ENCODE peak calls at places on chromosome 3, in ten cellular contexts. T is brain microvascular endothelial cell; Y is tibial artery; V is CD4-positive, alpha-beta memory T cell; G is thoracic aorta; Z is HepG2; D is naive thymus-derived CD4-positive, alpha-beta T cell; U is cardiac muscle cell; Q is K562; O is upper lobe of right lung. L is an unnamed sample. For H3K27me3, the result is how much of the 10 kb centered on the place peaks cover.

GRCh38 chr3:190585771-190586630 is 72.1 kb downstream of the IL1RAP start:
- DNase-seq in T (peak), Y (no peak), V (no peak), G (peak), Z (peak), D (peak), U (no peak), Q (no peak), O (no peak), L (no peak)

GRCh38 chr3:16060358-16060852 is 114.1 kb upstream of the GALNT15 start:
- DNase-seq in T (peak), Y (peak), V (no peak), G (peak), Z (peak), D (no peak), U (no peak), Q (no peak), O (no peak), L (no peak)

GRCh38 chr3:52041118-52041847 is 15.1 kb downstream of the DUSP7 start:
- DNase-seq in T (no peak), Y (no peak), V (no peak), G (no peak), Z (peak), D (no peak), U (no peak), Q (no peak), O (no peak), L (peak)

GRCh38 chr3:39177708-39178332 is 14.6 kb downstream of the XIRP1 start:
- DNase-seq in T (peak), Y (peak), V (peak), G (peak), Z (peak), D (peak), U (peak), Q (peak), O (peak), L (peak)

GRCh38 chr3:112884678-112885290 is 38.1 kb upstream of the CD200R1L start:
- DNase-seq in T (no peak), Y (no peak), V (no peak), G (no peak), Z (no peak), D (no peak), U (no peak), Q (no peak), O (no peak), L (no peak)

GRCh38 chr3:17686613-17687012 is 55.8 kb downstream of the TBC1D5 start:
- DNase-seq in T (no peak), Y (no peak), V (no peak), G (no peak), Z (peak), D (no peak), U (peak), Q (no peak), O (no peak), L (peak)

GRCh38 chr3:176919836-176920760 is 277.2 kb downstream of the TBL1XR1 start:
- DNase-seq in T (peak), Y (no peak), V (no peak), G (no peak), Z (peak), D (no peak), U (no peak), Q (no peak), O (no peak), L (no peak)

GRCh38 chr3:161291191-161291901 is 70.2 kb downstream of the NMD3 start:
- DNase-seq in T (no peak), Y (no peak), V (no peak), G (no peak), Z (no peak), D (no peak), U (no peak), Q (no peak), O (no peak), L (no peak)

GRCh38 chr3:1578105-1578833 is 485.4 kb downstream of the CNTN6 start:
- DNase-seq in T (no peak), Y (no peak), V (no peak), G (no peak), Z (no peak), D (no peak), U (no peak), Q (no peak), O (no peak), L (no peak)

GRCh38 chr3:172036541-172037215 is 2.7 kb upstream of the FNDC3B start:
- DNase-seq in T (no peak), Y (no peak), V (no peak), G (no peak), Z (no peak), D (no peak), U (no peak), Q (no peak), O (no peak), L (no peak)

GRCh38 chr3:76429536-76430177 is 610.2 kb upstream of the ROBO2 start:
- DNase-seq in T (no peak), Y (no peak), V (no peak), G (no peak), Z (no peak), D (no peak), U (no peak), Q (no peak), O (peak), L (no peak)

GRCh38 chr3:13480340-13481318 is 523 bp downstream of the HDAC11 start:
- DNase-seq in T (no peak), Y (no peak), V (no peak), G (no peak), Z (no peak), D (no peak), U (no peak), Q (no peak), O (peak), L (peak)

GRCh38 chr3:196317702-196318467 is at the start of gene DYNLT2B:
- DNase-seq in T (peak), Y (peak), V (peak), G (peak), Z (peak), D (peak), U (peak), Q (peak), O (peak), L (peak)

GRCh38 chr3:196320110-196320509 is 2.1 kb upstream of the DYNLT2B start:
- DNase-seq in T (no peak), Y (no peak), V (no peak), G (no peak), Z (no peak), D (no peak), U (no peak), Q (no peak), O (no peak), L (no peak)

GRCh38 chr3:196315821-196316220 is 2.2 kb downstream of the DYNLT2B start:
- DNase-seq in T (no peak), Y (no peak), V (no peak), G (no peak), Z (no peak), D (no peak), U (no peak), Q (no peak), O (no peak), L (no peak)

DNA sequence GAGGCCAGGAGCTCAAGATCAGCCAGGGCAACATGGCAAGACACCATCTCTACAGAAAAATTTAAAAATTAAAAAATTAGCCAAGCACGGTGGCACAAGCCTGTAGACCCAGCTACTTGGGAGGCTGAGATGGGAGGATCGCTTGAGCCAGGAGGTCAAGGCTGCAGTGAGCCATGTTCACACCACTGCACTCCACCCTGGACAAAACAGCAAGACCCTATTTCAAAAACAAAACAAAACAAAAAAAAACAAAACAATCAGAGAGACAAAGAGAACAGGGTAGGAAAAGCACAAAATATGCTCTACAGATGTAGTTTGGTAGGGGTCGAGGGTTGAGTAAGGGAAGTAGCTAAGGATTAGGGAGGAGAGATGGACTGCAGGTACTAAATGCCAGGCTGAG is 3.4 kb downstream of the DYNLT2B start:
- DNase-seq in T (no peak), Y (no peak), V (no peak), G (no peak), Z (no peak), D (no peak), U (no peak), Q (no peak), O (no peak), L (no peak)
- H3K27ac ChIP-seq in T (no peak), Y (no peak), V (no peak), G (no peak), Z (no peak), D (no peak), U (no peak), Q (no peak), O (no peak), L (no peak)

GRCh38 chr3:197322149-197322548 is 23.7 kb upstream of the DLG1 start:
- DNase-seq in T (no peak), Y (no peak), V (no peak), G (no peak), Z (no peak), D (no peak), U (no peak), Q (no peak), O (no peak), L (no peak)
- H3K27me3 ChIP-seq in T (under half), Y (under half), V (under half), G (under half), Z (under half), D (under half), U (under half), Q (under half), O (under half), L (under half)

GRCh38 chr3:153144779-153145178 is 17.2 kb upstream of the RAP2B start:
- DNase-seq in T (peak), Y (no peak), V (no peak), G (no peak), Z (no peak), D (no peak), U (no peak), Q (no peak), O (no peak), L (no peak)
- H3K4me3 ChIP-seq in T (no peak), Y (no peak), V (no peak), G (no peak), Z (no peak), D (no peak), U (no peak), Q (no peak), O (no peak), L (no peak)

DNA sequence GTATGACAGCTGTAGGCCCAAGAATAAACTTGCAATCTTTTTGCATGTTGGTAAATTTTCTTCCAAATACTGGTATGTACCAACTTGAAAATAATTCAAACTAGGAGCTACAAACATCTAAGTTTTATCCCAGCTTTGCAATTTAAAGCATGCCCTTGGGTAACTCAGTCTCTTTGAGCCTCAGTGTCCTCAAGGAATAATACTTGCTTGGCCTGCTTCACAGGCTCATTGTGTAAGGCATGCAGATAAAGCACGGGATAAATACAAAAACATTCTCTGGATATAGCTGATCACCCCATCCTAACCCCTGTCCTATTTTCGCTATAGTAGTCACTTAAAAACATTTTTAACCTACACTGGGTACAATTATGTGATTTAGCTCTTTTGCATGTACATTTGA is 9.6 kb upstream of the TMEM44 start:
- DNase-seq in T (no peak), Y (no peak), V (no peak), G (no peak), Z (no peak), D (no peak), U (no peak), Q (no peak), O (no peak), L (no peak)
- H3K27ac ChIP-seq in T (no peak), Y (no peak), V (no peak), G (no peak), Z (no peak), D (no peak), U (no peak), Q (no peak), O (no peak), L (no peak)

GRCh38 chr3:21013566-21013965 is 737.4 kb downstream of the ZNF385D start:
- DNase-seq in T (no peak), Y (no peak), V (no peak), G (no peak), Z (no peak), D (no peak), U (no peak), Q (no peak), O (no peak), L (no peak)
- H3K27me3 ChIP-seq in T (under half), Y (under half), V (under half), G (under half), Z (under half), D (under half), U (under half), Q (under half), O (under half), L (under half)

DNA sequence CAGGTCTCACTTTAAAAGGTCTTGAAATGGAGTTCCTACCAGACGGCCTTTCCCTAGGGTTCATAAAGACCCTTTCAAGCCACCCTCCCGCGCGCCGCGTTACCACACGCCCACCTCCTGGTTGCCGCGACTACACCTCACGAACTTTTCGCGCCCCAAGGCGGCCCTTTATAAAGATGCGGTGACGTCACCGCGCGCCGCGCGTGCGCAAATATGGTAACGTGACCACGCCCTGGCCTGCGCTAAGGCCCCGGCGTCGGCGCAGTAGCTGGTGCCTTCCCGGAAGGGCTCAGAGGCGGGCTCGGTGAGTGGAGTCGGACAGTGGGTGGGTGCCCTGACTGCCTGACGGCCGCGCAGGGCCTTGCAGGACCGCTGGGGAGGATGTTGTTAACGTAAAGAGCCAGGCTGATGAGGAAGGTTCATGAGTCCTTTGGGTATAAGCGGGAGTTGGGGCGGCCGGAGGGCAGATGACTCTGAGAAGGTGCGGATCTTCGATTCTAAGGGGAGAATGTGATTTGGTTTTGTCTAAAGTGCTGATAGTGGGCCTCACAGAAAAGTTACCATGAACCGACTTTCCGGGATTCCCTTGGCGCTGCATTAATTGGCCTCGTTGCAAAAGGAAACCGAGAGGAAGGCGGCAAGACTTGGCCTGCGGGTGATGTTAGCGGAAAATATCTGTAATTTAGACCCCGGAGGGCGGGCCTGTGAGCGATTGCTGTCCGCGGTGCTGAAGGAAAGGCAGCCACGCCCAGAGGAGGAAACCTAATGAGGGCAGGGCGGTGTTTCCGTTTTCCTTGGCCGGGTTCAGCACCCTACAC is 54.4 kb downstream of the FEZF2 start:
- DNase-seq in T (peak), Y (peak), V (peak), G (peak), Z (peak), D (peak), U (peak), Q (peak), O (peak), L (peak)
- H3K4me3 ChIP-seq in T (peak), Y (peak), V (peak), G (peak), Z (no peak), D (peak), U (peak), Q (no peak), O (peak), L (peak)

L was measured in WERI-Rb-1.